ENCODE peak calls at places on chromosomes 1 and 21, in four cellular contexts. D is IMR-90, X is osteoblast, U is A549. M is an unnamed sample.

GRCh38 chr1:206674745-206675175 is 9.9 kb upstream of the MAPKAPK2 start:
- DNase-seq in D (peak; percentile 100), X (peak; percentile 94), U (peak; percentile 85), M (peak; percentile 100)

GRCh38 chr1:2585318-2586092 is 1.1 kb upstream of the PRXL2B start:
- DNase-seq in D (peak; percentile 24), U (peak; percentile 27), X (peak; percentile 95), M (peak; percentile 52)

GRCh38 chr1:154749078-154749760 is 120.9 kb downstream of the KCNN3 start:
- DNase-seq in X (peak; percentile 92), D (peak; percentile 23), U (peak; percentile 67), M (peak; percentile 49)

GRCh38 chr1:105102385-105102784 is 1352.7 kb downstream of the AMY1C start:
- DNase-seq in X (no peak), D (no peak), U (no peak), M (no peak)

GRCh38 chr1:169879034-169879835 is 14.5 kb downstream of the SCYL3 start:
- DNase-seq in D (no peak), X (no peak), U (no peak), M (no peak)

GRCh38 chr1:162285149-162285561 is 91.5 kb downstream of the SPATA46 start:
- DNase-seq in X (no peak), D (no peak), U (no peak), M (no peak)

GRCh38 chr1:211198111-211198510 is 61.1 kb upstream of the RCOR3 start:
- DNase-seq in U (peak; percentile 41), X (peak; percentile 88), D (peak; percentile 51), M (peak; percentile 75)

GRCh38 chr1:234619071-234619480 is 9.1 kb upstream of the IRF2BP2 start:
- DNase-seq in X (no peak), U (no peak), D (peak; percentile 61), M (peak; percentile 73)

GRCh38 chr1:224906340-224906739 is 23.1 kb upstream of the DNAH14 start:
- DNase-seq in D (no peak), X (no peak), U (no peak), M (no peak)

GRCh38 chr1:169426174-169426716 is 1.0 kb downstream of the CCDC181 start:
- DNase-seq in D (no peak), X (no peak), U (no peak), M (peak; percentile 7)

GRCh38 chr21:38277501-38278111 is 20.8 kb downstream of the KCNJ15 start:
- DNase-seq in X (peak; percentile 44), U (peak; percentile 96), D (peak; percentile 100), M (peak; percentile 100)

GRCh38 chr1:44812822-44813543 is 4.7 kb downstream of the BTBD19 start:
- DNase-seq in D (no peak), X (peak; percentile 80), U (no peak), M (no peak)

GRCh38 chr1:52927219-52928082 is at the start of gene SCP2:
- DNase-seq in X (peak; percentile 97), D (peak; percentile 56), U (peak; percentile 60), M (peak; percentile 68)

GRCh38 chr1:3467096-3468036 is 12.9 kb downstream of the ARHGEF16 start:
- DNase-seq in D (no peak), X (peak; percentile 95), U (no peak), M (no peak)

GRCh38 chr1:2322593-2323295 is 68.6 kb downstream of the MORN1 start:
- DNase-seq in D (no peak), X (no peak), U (no peak), M (no peak)

GRCh38 chr1:29460211-29460610 is 223.9 kb downstream of the PTPRU start:
- DNase-seq in X (peak; percentile 19), D (no peak), U (no peak), M (no peak)

GRCh38 chr1:159943908-159944622 is 1.3 kb downstream of the IGSF9 start:
- DNase-seq in X (peak; percentile 76), D (no peak), U (no peak), M (no peak)

GRCh38 chr1:64162804-64163203 is 40.6 kb upstream of the UBE2U start:
- DNase-seq in D (no peak), X (no peak), U (no peak), M (no peak)

GRCh38 chr1:1343811-1344421 is 5.3 kb downstream of the DVL1 start:
- DNase-seq in D (no peak), U (no peak), X (no peak), M (no peak)

GRCh38 chr1:67838180-67838912 is 5.1 kb upstream of the GNG12 start:
- DNase-seq in U (no peak), X (no peak), D (no peak), M (peak; percentile 84)

GRCh38 chr1:80987106-80987505 is 813.6 kb upstream of the ADGRL2 start:
- DNase-seq in D (no peak), X (no peak), U (peak; percentile 0), M (no peak)

GRCh38 chr1:19814681-19815503 is at the start of gene RNF186:
- DNase-seq in D (no peak), U (no peak), X (no peak), M (no peak)

GRCh38 chr1:232174306-232174705 is 455.6 kb downstream of the SIPA1L2 start:
- DNase-seq in D (no peak), X (no peak), U (no peak), M (no peak)

GRCh38 chr21:39911286-39911685 is 44.0 kb downstream of the PCP4 start:
- DNase-seq in D (no peak), X (peak; percentile 19), U (no peak), M (no peak)

GRCh38 chr1:42937836-42938595 is 20.7 kb downstream of the SLC2A1 start:
- DNase-seq in U (peak; percentile 57), X (peak; percentile 62), D (no peak), M (no peak)

GRCh38 chr1:56360021-56360420 is 219.3 kb downstream of the PLPP3 start:
- DNase-seq in D (peak; percentile 86), U (no peak), X (peak; percentile 44), M (peak; percentile 22)

GRCh38 chr1:21341022-21341421 is 50.8 kb upstream of the ECE1 start:
- DNase-seq in U (no peak), X (no peak), D (no peak), M (no peak)

GRCh38 chr1:21341517-21342078 is 51.3 kb upstream of the ECE1 start:
- DNase-seq in D (no peak), U (no peak), X (no peak), M (no peak)

GRCh38 chr1:21344750-21345443 is 54.6 kb upstream of the ECE1 start:
- DNase-seq in U (no peak), D (no peak), X (no peak), M (no peak)

GRCh38 chr1:21344098-21344749 is 54.0 kb upstream of the ECE1 start:
- DNase-seq in D (no peak), X (no peak), U (no peak), M (no peak)

DNA sequence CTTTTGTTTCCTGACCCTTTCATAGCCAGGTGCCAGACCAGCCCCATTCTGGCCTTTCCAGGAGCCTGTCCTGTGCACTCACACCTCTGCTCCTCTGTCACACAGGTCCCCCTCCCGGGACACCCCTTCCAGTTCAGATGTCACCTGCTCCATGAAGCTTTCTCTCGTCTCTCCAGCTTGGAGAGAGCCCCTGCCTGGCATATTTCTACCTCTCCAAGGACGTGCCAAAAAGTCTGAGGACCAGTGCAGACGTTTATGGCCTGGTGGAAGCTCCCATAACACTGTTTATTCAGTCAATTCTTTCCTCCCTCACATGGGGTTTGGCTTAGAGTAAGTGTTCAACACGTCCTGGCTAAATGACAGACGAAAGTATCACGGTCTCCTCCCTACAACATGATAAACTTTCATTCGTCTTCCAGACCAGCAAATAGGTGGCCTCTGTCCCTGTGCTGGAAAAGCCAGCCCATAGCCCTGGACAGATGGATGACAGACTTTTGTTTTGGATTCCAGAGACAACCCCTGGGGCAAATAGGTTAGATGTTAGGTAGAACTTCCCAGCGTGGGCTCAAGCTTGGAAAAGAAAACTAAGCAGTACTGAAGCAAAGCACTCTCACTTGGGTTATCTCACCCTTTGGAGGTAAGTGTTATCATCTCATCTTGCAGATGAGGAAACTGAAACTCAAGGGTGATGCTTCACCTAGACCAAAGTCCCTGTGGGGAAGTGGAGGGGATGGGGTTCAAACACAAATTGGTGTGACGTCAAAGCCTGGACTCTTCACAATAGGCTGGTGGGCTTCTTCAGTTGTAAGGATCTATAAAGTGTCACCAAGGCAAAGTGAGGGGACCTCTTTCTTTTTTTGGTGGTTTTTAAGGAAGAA is 52.9 kb upstream of the ECE1 start:
- DNase-seq in U (no peak), D (no peak), X (peak; percentile 59), M (no peak)
- H3K4me3 ChIP-seq in U (no peak overlapping the region), D (peak overlapping the region; percentile 18), X (peak overlapping the region; percentile 32), M (peak overlapping the region; percentile 83)

DNA sequence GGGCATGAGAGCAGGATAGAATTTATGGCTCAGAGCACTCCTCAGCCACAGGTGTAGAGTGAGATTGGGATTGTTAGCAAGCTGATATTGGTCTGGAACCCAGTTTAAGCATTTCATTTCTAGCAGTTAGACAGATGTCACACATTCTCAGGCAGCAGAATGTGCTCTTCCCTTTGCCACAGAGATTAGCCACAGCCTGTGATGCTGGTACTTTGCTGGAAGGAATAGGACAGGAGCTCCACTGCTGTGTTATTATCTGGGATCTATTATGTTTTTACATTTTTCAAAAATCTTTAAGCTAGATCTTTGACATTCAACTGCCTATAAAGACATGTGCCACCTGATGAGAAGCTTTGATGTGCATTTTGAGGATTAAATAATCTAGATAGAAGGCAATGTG is 1044.6 kb downstream of the ADGRL2 start:
- DNase-seq in X (no peak), U (no peak), D (no peak), M (no peak)
- H3K4me2 ChIP-seq in X (no peak overlapping the region), U (no peak overlapping the region), D (no peak overlapping the region), M (no peak overlapping the region)

GRCh38 chr1:69409731-69410456 is 157.8 kb upstream of the LRRC7 start:
- DNase-seq in D (no peak), X (no peak), U (no peak), M (no peak)

GRCh38 chr1:69404486-69404885 is 163.2 kb upstream of the LRRC7 start:
- DNase-seq in X (no peak), U (no peak), D (no peak), M (no peak)

GRCh38 chr1:69403911-69404310 is 163.8 kb upstream of the LRRC7 start:
- DNase-seq in X (no peak), D (no peak), U (no peak), M (no peak)

GRCh38 chr1:69410457-69410850 is 157.3 kb upstream of the LRRC7 start:
- DNase-seq in X (no peak), U (no peak), D (no peak), M (no peak)

DNA sequence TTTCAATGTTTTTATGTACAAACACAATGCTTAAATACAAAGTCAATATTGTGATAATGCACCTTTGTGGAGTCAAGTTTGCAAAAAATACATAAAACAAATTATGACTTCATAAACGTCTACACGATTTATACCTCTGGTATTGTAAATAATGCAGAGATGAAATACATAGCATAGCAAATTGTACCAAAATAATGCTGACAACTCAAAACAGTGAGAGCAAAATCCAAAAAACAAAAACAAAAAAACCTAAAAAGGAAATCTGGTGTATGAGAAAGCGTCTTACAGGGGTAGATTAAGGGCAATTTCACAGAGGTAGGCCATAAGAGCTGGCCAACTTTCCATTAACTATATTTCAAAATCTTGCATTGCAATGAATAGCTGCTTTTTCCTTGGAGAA is 161.5 kb upstream of the LRRC7 start:
- DNase-seq in D (no peak), U (no peak), X (no peak), M (no peak)
- H3K27ac ChIP-seq in D (no peak overlapping the region), U (no peak overlapping the region), X (no peak overlapping the region), M (no peak overlapping the region)

DNA sequence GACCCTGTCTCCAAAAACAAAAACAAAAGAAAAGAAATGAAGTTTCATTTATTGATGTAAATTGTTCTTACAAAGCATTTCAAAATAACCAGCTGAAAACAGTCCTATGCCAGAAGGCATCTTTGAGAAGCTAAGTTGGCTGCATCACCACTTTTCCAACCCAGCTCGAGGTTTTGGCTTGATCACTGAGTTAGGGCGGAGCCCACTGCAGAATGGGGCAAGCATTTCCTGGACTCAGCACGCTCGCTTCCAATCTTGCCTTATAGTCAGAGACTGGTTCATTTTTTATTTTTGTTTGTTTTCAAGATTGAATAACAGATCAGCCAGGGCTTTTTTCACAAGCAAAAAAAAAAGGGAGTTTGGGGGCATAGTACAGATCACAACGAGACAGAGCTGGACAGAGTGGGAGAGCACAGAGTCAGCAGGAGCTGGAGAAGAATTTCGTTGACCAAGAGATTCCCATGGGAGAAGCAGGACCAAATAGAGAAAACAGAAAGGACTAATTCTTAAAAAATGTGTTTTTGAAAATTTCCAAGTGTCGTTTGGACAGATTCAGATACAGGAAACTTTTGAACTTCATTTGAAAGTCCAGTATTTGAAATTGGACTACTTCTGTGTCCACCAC is 23.5 kb upstream of the COL6A1 start:
- DNase-seq in D (peak; percentile 30), U (no peak), X (peak; percentile 92), M (peak; percentile 90)
- H3K4me3 ChIP-seq in D (no peak overlapping the region), U (no peak overlapping the region), X (peak overlapping the region; percentile 59), M (no peak overlapping the region)

M was measured in fibroblast of lung.